ENCODE peak calls at places on chromosomes 2 and 18, in six cellular contexts. L is EH; Z is H54; G is activated T-cell treated with anti-CD3 and anti-CD28 coated beads for 24 hours; J is GF-D8; H is stimulated activated naive B cell treated with anti-CD40 and anti-IgM and Interleukin-4, amounts not matched to agents 10 μg/mL and 1 μg/mL and 100 μg/mL, for 72 hours. Y is an unnamed sample.

GRCh38 chr2:23550553-23550952 is 165.6 kb downstream of the KLHL29 start:
- DNase-seq in L (no peak), Z (no peak), G (no peak), J (no peak), H (no peak), Y (no peak)

GRCh38 chr18:65852273-65852672 is 101.5 kb downstream of the CDH7 start:
- DNase-seq in L (no peak), Z (no peak), G (no peak), J (no peak), H (no peak), Y (no peak)

GRCh38 chr18:68219867-68220266 is 495.0 kb downstream of the TMX3 start:
- DNase-seq in L (peak), Z (no peak), G (no peak), J (no peak), H (no peak), Y (no peak)

GRCh38 chr2:75481041-75481836 is 79.5 kb downstream of the EVA1A start:
- DNase-seq in L (peak), Z (no peak), G (no peak), J (no peak), H (no peak), Y (no peak)

GRCh38 chr2:230944123-230944653 is 19.1 kb upstream of the GPR55 start:
- DNase-seq in L (no peak), Z (no peak), G (peak), J (no peak), H (no peak), Y (no peak)

GRCh38 chr2:31255911-31256571 is 22.1 kb downstream of the EHD3 start:
- DNase-seq in L (no peak), Z (peak), G (no peak), J (no peak), H (peak), Y (no peak)

GRCh38 chr18:58286793-58287625 is 243.0 kb downstream of the NEDD4L start:
- DNase-seq in L (no peak), Z (no peak), G (no peak), J (no peak), H (no peak), Y (no peak)

GRCh38 chr2:70632966-70633365 is 79.3 kb upstream of the TGFA start:
- DNase-seq in L (no peak), Z (no peak), G (no peak), J (no peak), H (no peak), Y (no peak)

GRCh38 chr2:45778720-45779171 is 127.3 kb downstream of the PRKCE start:
- DNase-seq in L (peak), Z (peak), G (peak), J (peak), H (peak), Y (no peak)

GRCh38 chr18:50373531-50373930 is 1.3 kb upstream of the SKA1 start:
- DNase-seq in L (no peak), Z (no peak), G (no peak), J (no peak), H (no peak), Y (no peak)

GRCh38 chr2:60053791-60054190 is 499.7 kb downstream of the BCL11A start:
- DNase-seq in L (no peak), Z (no peak), G (no peak), J (no peak), H (no peak), Y (no peak)

GRCh38 chr2:143629344-143629743 is 500.1 kb downstream of the ARHGAP15 start:
- DNase-seq in L (peak), Z (peak), G (no peak), J (no peak), H (no peak), Y (no peak)

GRCh38 chr2:2507471-2507997 is 176.5 kb upstream of the MYT1L start:
- DNase-seq in L (no peak), Z (no peak), G (no peak), J (no peak), H (no peak), Y (no peak)

GRCh38 chr2:111057721-111058120 is 63.0 kb upstream of the BCL2L11 start:
- DNase-seq in L (no peak), Z (no peak), G (no peak), J (no peak), H (peak), Y (no peak)

GRCh38 chr2:241935774-241936173 is 66.2 kb downstream of the RTP5 start:
- DNase-seq in L (no peak), Z (no peak), G (no peak), J (no peak), H (no peak), Y (no peak)

GRCh38 chr2:172439509-172439860 is 12.1 kb downstream of the ITGA6 start:
- DNase-seq in L (no peak), Z (no peak), G (no peak), J (no peak), H (no peak), Y (no peak)

GRCh38 chr2:162747974-162748373 is 90.6 kb downstream of the KCNH7 start:
- DNase-seq in L (no peak), Z (no peak), G (no peak), J (no peak), H (no peak), Y (no peak)

GRCh38 chr18:50190236-50190635 is 4.7 kb downstream of the MYO5B start:
- DNase-seq in L (no peak), Z (no peak), G (no peak), J (no peak), H (no peak), Y (no peak)

GRCh38 chr2:173962583-173963110 is 2.5 kb downstream of the SP3 start:
- DNase-seq in L (no peak), Z (no peak), G (no peak), J (no peak), H (no peak), Y (no peak)

GRCh38 chr18:37199741-37200140 is 365.9 kb downstream of the CELF4 start:
- DNase-seq in L (no peak), Z (no peak), G (no peak), J (no peak), H (no peak), Y (no peak)

GRCh38 chr2:232872826-232873225 is 2.8 kb downstream of the SNORC start:
- DNase-seq in L (no peak), Z (no peak), G (no peak), J (no peak), H (no peak), Y (no peak)

GRCh38 chr18:52700116-52700515 is 360.1 kb downstream of the DCC start:
- DNase-seq in L (no peak), Z (no peak), G (no peak), J (no peak), H (no peak), Y (no peak)

GRCh38 chr2:191013617-191013875 is 425 bp downstream of the STAT1 start:
- DNase-seq in L (no peak), Z (no peak), G (no peak), J (no peak), H (peak), Y (no peak)

GRCh38 chr2:163558286-163559009 is 177.4 kb downstream of the FIGN start:
- DNase-seq in L (no peak), Z (no peak), G (no peak), J (no peak), H (no peak), Y (no peak)